ENCODE peak calls at places on chromosome 13, in five cellular contexts. One of them, this sample, is unnamed. For H3K9me3, the result is how much of the 10 kb centered on the place peaks cover.

GRCh38 chr13:46531953-46532352 is 21.0 kb upstream of the LRCH1 start:
- DNase-seq in transverse colon: no peak
- DNase-seq in adrenal gland: no peak
- DNase-seq in prostate gland: no peak
- DNase-seq in thyroid gland: no peak
- DNase-seq in this sample: no peak

GRCh38 chr13:50081106-50081898 is 66.1 kb downstream of the KCNRG start:
- DNase-seq in transverse colon: peak
- DNase-seq in prostate gland: peak
- DNase-seq in thyroid gland: peak
- DNase-seq in adrenal gland: peak
- DNase-seq in this sample: no peak

GRCh38 chr13:82625753-82626152 is 1256.5 kb downstream of the SLITRK1 start:
- DNase-seq in transverse colon: no peak
- DNase-seq in adrenal gland: no peak
- DNase-seq in thyroid gland: no peak
- DNase-seq in prostate gland: no peak
- DNase-seq in this sample: no peak

GRCh38 chr13:50189450-50189849 is 174.2 kb downstream of the KCNRG start:
- DNase-seq in thyroid gland: no peak
- DNase-seq in prostate gland: no peak
- DNase-seq in transverse colon: no peak
- DNase-seq in adrenal gland: no peak
- DNase-seq in this sample: no peak

GRCh38 chr13:25001807-25002206 is 94.1 kb upstream of the PABPC3 start:
- DNase-seq in thyroid gland: no peak
- DNase-seq in adrenal gland: no peak
- DNase-seq in transverse colon: no peak
- DNase-seq in prostate gland: no peak
- DNase-seq in this sample: no peak

GRCh38 chr13:92224052-92224821 is 825.8 kb downstream of the GPC5 start:
- DNase-seq in adrenal gland: peak
- DNase-seq in thyroid gland: no peak
- DNase-seq in transverse colon: no peak
- DNase-seq in prostate gland: no peak
- DNase-seq in this sample: no peak

GRCh38 chr13:113016526-113017295 is 47.7 kb downstream of the MCF2L start:
- DNase-seq in thyroid gland: no peak
- DNase-seq in prostate gland: no peak
- DNase-seq in adrenal gland: no peak
- DNase-seq in transverse colon: no peak
- DNase-seq in this sample: no peak

GRCh38 chr13:50587122-50587521 is 256.4 kb downstream of the DLEU7 start:
- DNase-seq in transverse colon: no peak
- DNase-seq in thyroid gland: no peak
- DNase-seq in adrenal gland: no peak
- DNase-seq in prostate gland: no peak
- DNase-seq in this sample: no peak

GRCh38 chr13:91922969-91923592 is 524.7 kb downstream of the GPC5 start:
- DNase-seq in prostate gland: no peak
- DNase-seq in transverse colon: no peak
- DNase-seq in adrenal gland: no peak
- DNase-seq in thyroid gland: no peak
- DNase-seq in this sample: no peak

GRCh38 chr13:34750078-34750703 is 191.9 kb upstream of the NBEA start:
- DNase-seq in adrenal gland: no peak
- DNase-seq in thyroid gland: peak
- DNase-seq in prostate gland: no peak
- DNase-seq in transverse colon: peak
- DNase-seq in this sample: no peak

GRCh38 chr13:50531917-50532899 is 311.3 kb downstream of the DLEU7 start:
- DNase-seq in prostate gland: no peak
- DNase-seq in thyroid gland: no peak
- DNase-seq in adrenal gland: no peak
- DNase-seq in transverse colon: no peak
- DNase-seq in this sample: no peak

GRCh38 chr13:100859861-100860260 is 185.3 kb upstream of the TMTC4 start:
- DNase-seq in adrenal gland: no peak
- DNase-seq in prostate gland: no peak
- DNase-seq in thyroid gland: no peak
- DNase-seq in transverse colon: no peak
- DNase-seq in this sample: no peak

GRCh38 chr13:103277099-103277498 is 210.9 kb upstream of the SLC10A2 start:
- DNase-seq in adrenal gland: no peak
- DNase-seq in transverse colon: no peak
- DNase-seq in thyroid gland: no peak
- DNase-seq in prostate gland: no peak
- DNase-seq in this sample: no peak

GRCh38 chr13:42762917-42763316 is 18.5 kb upstream of the FAM216B start:
- DNase-seq in prostate gland: no peak
- DNase-seq in adrenal gland: no peak
- DNase-seq in thyroid gland: no peak
- DNase-seq in transverse colon: no peak
- DNase-seq in this sample: no peak

GRCh38 chr13:74966814-74967213 is 515.2 kb downstream of the TBC1D4 start:
- DNase-seq in adrenal gland: no peak
- DNase-seq in prostate gland: no peak
- DNase-seq in thyroid gland: no peak
- DNase-seq in transverse colon: no peak
- DNase-seq in this sample: no peak

GRCh38 chr13:81207221-81207620 is 866.3 kb upstream of the SPRY2 start:
- DNase-seq in adrenal gland: no peak
- DNase-seq in prostate gland: no peak
- DNase-seq in thyroid gland: no peak
- DNase-seq in transverse colon: no peak
- DNase-seq in this sample: no peak

GRCh38 chr13:77599351-77599750 is 63.8 kb downstream of the SCEL start:
- DNase-seq in transverse colon: no peak
- DNase-seq in adrenal gland: no peak
- DNase-seq in prostate gland: no peak
- DNase-seq in thyroid gland: no peak
- DNase-seq in this sample: no peak

GRCh38 chr13:28346136-28346535 is 148.8 kb downstream of the FLT1 start:
- DNase-seq in adrenal gland: no peak
- DNase-seq in transverse colon: no peak
- DNase-seq in prostate gland: no peak
- DNase-seq in thyroid gland: no peak
- DNase-seq in this sample: no peak

GRCh38 chr13:112693831-112694497 is 4.1 kb downstream of the ATP11A start:
- DNase-seq in prostate gland: no peak
- DNase-seq in transverse colon: no peak
- DNase-seq in adrenal gland: peak
- DNase-seq in thyroid gland: peak
- DNase-seq in this sample: peak

GRCh38 chr13:54733639-54734038 is 1705.0 kb downstream of the OLFM4 start:
- DNase-seq in adrenal gland: no peak
- DNase-seq in prostate gland: no peak
- DNase-seq in thyroid gland: no peak
- DNase-seq in transverse colon: no peak
- DNase-seq in this sample: no peak

GRCh38 chr13:114089751-114090400 is 42.5 kb downstream of the RASA3 start:
- DNase-seq in transverse colon: peak
- DNase-seq in prostate gland: no peak
- DNase-seq in thyroid gland: no peak
- DNase-seq in adrenal gland: no peak
- DNase-seq in this sample: peak

GRCh38 chr13:35927554-35927953 is 203.6 kb downstream of the DCLK1 start:
- DNase-seq in thyroid gland: no peak
- DNase-seq in adrenal gland: peak
- DNase-seq in transverse colon: no peak
- DNase-seq in prostate gland: no peak
- DNase-seq in this sample: no peak

GRCh38 chr13:73215807-73216206 is 157.0 kb downstream of the KLF5 start:
- DNase-seq in thyroid gland: no peak
- DNase-seq in prostate gland: no peak
- DNase-seq in transverse colon: peak
- DNase-seq in adrenal gland: no peak
- DNase-seq in this sample: no peak

GRCh38 chr13:57624565-57625435 is 6.7 kb upstream of the PCDH17 start:
- DNase-seq in thyroid gland: peak
- DNase-seq in adrenal gland: peak
- DNase-seq in transverse colon: peak
- DNase-seq in prostate gland: no peak
- DNase-seq in this sample: no peak

GRCh38 chr13:50898338-50898737 is 11.3 kb upstream of the RNASEH2B start:
- DNase-seq in thyroid gland: no peak
- DNase-seq in adrenal gland: no peak
- DNase-seq in prostate gland: no peak
- DNase-seq in transverse colon: no peak
- DNase-seq in this sample: no peak

GRCh38 chr13:48532146-48532472 is 771 bp downstream of the RCBTB2 start:
- DNase-seq in thyroid gland: no peak
- DNase-seq in transverse colon: no peak
- DNase-seq in prostate gland: no peak
- DNase-seq in adrenal gland: no peak
- DNase-seq in this sample: no peak

GRCh38 chr13:106521101-106521799 is 14.2 kb downstream of the EFNB2 start:
- DNase-seq in thyroid gland: peak
- DNase-seq in transverse colon: no peak
- DNase-seq in prostate gland: no peak
- DNase-seq in adrenal gland: no peak
- DNase-seq in this sample: no peak

GRCh38 chr13:95784161-95784880 is 107.4 kb downstream of the DNAJC3 start:
- DNase-seq in transverse colon: no peak
- DNase-seq in thyroid gland: no peak
- DNase-seq in prostate gland: no peak
- DNase-seq in adrenal gland: no peak
- DNase-seq in this sample: no peak

GRCh38 chr13:98658131-98658530 is 81.2 kb upstream of the STK24 start:
- DNase-seq in transverse colon: peak
- DNase-seq in adrenal gland: no peak
- DNase-seq in prostate gland: no peak
- DNase-seq in thyroid gland: peak
- DNase-seq in this sample: no peak

GRCh38 chr13:31485183-31485582 is 254.1 kb upstream of the RXFP2 start:
- DNase-seq in thyroid gland: no peak
- DNase-seq in prostate gland: no peak
- DNase-seq in transverse colon: no peak
- DNase-seq in adrenal gland: no peak
- DNase-seq in this sample: no peak

GRCh38 chr13:98466634-98467236 is 110.2 kb downstream of the STK24 start:
- DNase-seq in prostate gland: no peak
- DNase-seq in adrenal gland: peak
- DNase-seq in transverse colon: peak
- DNase-seq in thyroid gland: no peak
- DNase-seq in this sample: no peak

GRCh38 chr13:97224544-97225324 is 2.6 kb downstream of the MBNL2 start:
- DNase-seq in adrenal gland: no peak
- DNase-seq in transverse colon: peak
- DNase-seq in thyroid gland: no peak
- DNase-seq in prostate gland: no peak
- DNase-seq in this sample: no peak

GRCh38 chr13:21945195-21945594 is 274.3 kb downstream of the FGF9 start:
- DNase-seq in adrenal gland: no peak
- DNase-seq in transverse colon: no peak
- DNase-seq in prostate gland: no peak
- DNase-seq in thyroid gland: no peak
- DNase-seq in this sample: no peak
- H3K9me3 ChIP-seq in adrenal gland: under half
- H3K9me3 ChIP-seq in transverse colon: under half
- H3K9me3 ChIP-seq in prostate gland: under half
- H3K9me3 ChIP-seq in thyroid gland: under half
- H3K9me3 ChIP-seq in this sample: under half

DNA sequence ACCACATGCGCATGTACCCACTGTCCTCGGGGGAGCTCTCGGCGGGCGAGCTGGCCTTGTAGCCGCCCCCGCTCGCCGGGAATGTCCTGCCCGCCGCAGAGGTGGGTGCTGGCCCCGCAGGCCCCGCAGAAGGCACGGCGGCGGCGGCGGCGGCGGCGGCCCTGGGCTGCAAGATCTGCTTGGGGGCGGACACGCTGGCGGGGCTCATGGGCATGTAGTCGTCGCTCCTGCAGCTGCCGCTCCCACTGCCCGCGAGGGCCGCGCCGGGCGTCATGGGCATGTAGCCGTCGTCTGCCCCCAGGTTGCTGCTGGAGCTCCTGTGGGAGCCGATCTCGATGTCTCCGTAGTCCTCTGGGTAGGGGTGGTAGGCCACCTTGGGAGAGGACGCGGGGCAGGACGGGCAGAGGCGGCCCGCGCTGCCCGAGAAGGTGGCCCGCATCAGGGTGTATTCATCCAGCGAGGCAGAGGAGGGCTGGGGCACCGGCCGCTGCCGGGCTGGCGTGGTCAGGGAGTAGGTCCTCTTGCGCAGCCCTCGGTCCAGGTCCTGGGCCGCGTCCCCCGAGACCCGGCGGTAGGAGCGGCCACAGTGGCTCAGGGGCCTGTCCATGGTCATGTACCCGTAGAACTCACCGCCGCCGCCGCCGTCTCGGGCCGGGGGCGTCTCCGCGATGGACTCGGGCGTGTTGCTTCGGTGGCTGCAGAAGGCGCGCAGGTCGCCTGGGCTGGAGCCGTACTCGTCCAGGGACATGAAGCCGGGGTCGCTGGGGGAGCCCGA is 2.4 kb downstream of the IRS2 start:
- DNase-seq in thyroid gland: no peak
- DNase-seq in transverse colon: no peak
- DNase-seq in prostate gland: no peak
- DNase-seq in adrenal gland: no peak
- DNase-seq in this sample: no peak
- H3K4me3 ChIP-seq in thyroid gland: no peak
- H3K4me3 ChIP-seq in transverse colon: peak
- H3K4me3 ChIP-seq in prostate gland: peak
- H3K4me3 ChIP-seq in adrenal gland: peak
- H3K4me3 ChIP-seq in this sample: peak

DNA sequence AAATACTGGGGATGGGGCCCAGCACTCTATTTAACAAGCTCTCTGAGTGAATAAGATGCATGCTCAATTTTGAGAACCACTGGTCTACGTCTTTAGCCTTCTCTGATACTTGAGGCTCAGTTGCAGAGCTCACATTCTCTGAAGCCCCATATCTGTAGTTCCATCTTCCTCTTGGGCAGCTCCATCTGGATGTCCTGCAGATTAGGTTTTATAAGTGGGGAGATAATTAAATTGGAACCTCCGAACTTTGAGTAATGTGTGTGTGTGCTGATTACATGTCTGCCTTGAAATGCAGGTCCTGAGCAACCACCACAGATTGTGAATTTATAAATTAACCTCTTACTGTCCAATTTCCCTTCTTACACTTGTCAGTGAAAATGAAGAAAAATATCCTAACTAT is 7.2 kb upstream of the RASL11A start:
- DNase-seq in adrenal gland: no peak
- DNase-seq in transverse colon: no peak
- DNase-seq in thyroid gland: no peak
- DNase-seq in prostate gland: no peak
- DNase-seq in this sample: no peak
- TF ChIP-seq POLR2A in adrenal gland: no peak
- TF ChIP-seq POLR2A in transverse colon: no peak
- TF ChIP-seq POLR2A in thyroid gland: no peak
- TF ChIP-seq POLR2A in prostate gland: no peak
- TF ChIP-seq POLR2A in this sample: no peak

DNA sequence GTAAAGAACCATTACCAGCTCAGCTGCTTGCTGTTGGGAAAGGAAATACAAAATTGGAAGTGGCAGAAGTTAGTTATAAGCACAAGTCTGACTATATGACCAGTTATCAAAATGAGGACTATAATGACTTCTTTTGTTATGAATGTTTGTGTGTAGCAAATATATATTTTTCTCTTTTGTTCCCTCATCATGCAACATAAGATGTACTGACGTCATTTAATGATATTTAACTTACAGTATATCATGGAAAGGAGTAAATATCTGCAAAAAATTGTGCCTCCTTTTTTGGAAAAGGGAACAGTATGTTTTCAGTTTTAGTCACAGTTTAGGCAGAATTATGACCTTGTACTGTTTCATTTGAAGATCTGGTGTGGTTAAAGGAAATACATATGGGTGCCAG is 356.3 kb upstream of the SLITRK5 start:
- DNase-seq in transverse colon: no peak
- DNase-seq in thyroid gland: no peak
- DNase-seq in adrenal gland: no peak
- DNase-seq in prostate gland: no peak
- DNase-seq in this sample: no peak
- H3K9me3 ChIP-seq in transverse colon: under half
- H3K9me3 ChIP-seq in thyroid gland: under half
- H3K9me3 ChIP-seq in adrenal gland: under half
- H3K9me3 ChIP-seq in prostate gland: under half
- H3K9me3 ChIP-seq in this sample: under half

This sample was measured in suprapubic skin.